ENCODE peak calls at places on chromosomes 1 and 21, in nine cellular contexts. One of them, this sample, is unnamed.

GRCh38 chr21:26965567-26966359 is 1.1 kb downstream of the ADAMTS5 start:
- DNase-seq in GM03348: peak
- DNase-seq in NCI-H1436 treated with DMSO at 0.1 percent for 48 hours: no peak
- DNase-seq in NCI-H345: no peak
- DNase-seq in stimulated activated CD8-positive, alpha-beta memory T cell treated with anti-CD3 and anti-CD28 coated beads, Interleukin-15, amount 100 ng/mL, for 24 hours: no peak
- DNase-seq in lung microvascular endothelial cell: no peak
- DNase-seq in progenitor cell of endocrine pancreas: peak
- DNase-seq in HTR-8/SVneo: no peak
- DNase-seq in left ventricle myocardium superior: peak
- DNase-seq in this sample: peak

GRCh38 chr1:90174246-90174645 is 179.3 kb downstream of the ZNF326 start:
- DNase-seq in GM03348: no peak
- DNase-seq in NCI-H1436 treated with DMSO at 0.1 percent for 48 hours: no peak
- DNase-seq in NCI-H345: no peak
- DNase-seq in stimulated activated CD8-positive, alpha-beta memory T cell treated with anti-CD3 and anti-CD28 coated beads, Interleukin-15, amount 100 ng/mL, for 24 hours: no peak
- DNase-seq in lung microvascular endothelial cell: no peak
- DNase-seq in progenitor cell of endocrine pancreas: no peak
- DNase-seq in HTR-8/SVneo: no peak
- DNase-seq in left ventricle myocardium superior: no peak
- DNase-seq in this sample: no peak

GRCh38 chr1:112933820-112934561 is 22.0 kb downstream of the SLC16A1 start:
- DNase-seq in GM03348: no peak
- DNase-seq in NCI-H1436 treated with DMSO at 0.1 percent for 48 hours: no peak
- DNase-seq in NCI-H345: no peak
- DNase-seq in stimulated activated CD8-positive, alpha-beta memory T cell treated with anti-CD3 and anti-CD28 coated beads, Interleukin-15, amount 100 ng/mL, for 24 hours: no peak
- DNase-seq in lung microvascular endothelial cell: no peak
- DNase-seq in progenitor cell of endocrine pancreas: no peak
- DNase-seq in HTR-8/SVneo: no peak
- DNase-seq in left ventricle myocardium superior: no peak
- DNase-seq in this sample: no peak

GRCh38 chr1:85463666-85464496 is 1.1 kb downstream of the DDAH1 start:
- DNase-seq in GM03348: peak
- DNase-seq in NCI-H1436 treated with DMSO at 0.1 percent for 48 hours: no peak
- DNase-seq in NCI-H345: peak
- DNase-seq in stimulated activated CD8-positive, alpha-beta memory T cell treated with anti-CD3 and anti-CD28 coated beads, Interleukin-15, amount 100 ng/mL, for 24 hours: no peak
- DNase-seq in lung microvascular endothelial cell: no peak
- DNase-seq in progenitor cell of endocrine pancreas: no peak
- DNase-seq in HTR-8/SVneo: no peak
- DNase-seq in left ventricle myocardium superior: no peak
- DNase-seq in this sample: peak

GRCh38 chr1:54558434-54559030 is 10.5 kb downstream of the ACOT11 start:
- DNase-seq in GM03348: no peak
- DNase-seq in NCI-H1436 treated with DMSO at 0.1 percent for 48 hours: no peak
- DNase-seq in NCI-H345: no peak
- DNase-seq in stimulated activated CD8-positive, alpha-beta memory T cell treated with anti-CD3 and anti-CD28 coated beads, Interleukin-15, amount 100 ng/mL, for 24 hours: no peak
- DNase-seq in lung microvascular endothelial cell: no peak
- DNase-seq in progenitor cell of endocrine pancreas: no peak
- DNase-seq in HTR-8/SVneo: no peak
- DNase-seq in left ventricle myocardium superior: no peak
- DNase-seq in this sample: peak

GRCh38 chr1:38238294-38238693 is 191.7 kb upstream of the POU3F1 start:
- DNase-seq in GM03348: no peak
- DNase-seq in NCI-H1436 treated with DMSO at 0.1 percent for 48 hours: no peak
- DNase-seq in NCI-H345: no peak
- DNase-seq in stimulated activated CD8-positive, alpha-beta memory T cell treated with anti-CD3 and anti-CD28 coated beads, Interleukin-15, amount 100 ng/mL, for 24 hours: no peak
- DNase-seq in lung microvascular endothelial cell: no peak
- DNase-seq in progenitor cell of endocrine pancreas: no peak
- DNase-seq in HTR-8/SVneo: no peak
- DNase-seq in left ventricle myocardium superior: no peak
- DNase-seq in this sample: no peak

GRCh38 chr1:101995984-101996731 is 568 bp downstream of the OLFM3 start:
- DNase-seq in GM03348: no peak
- DNase-seq in NCI-H1436 treated with DMSO at 0.1 percent for 48 hours: no peak
- DNase-seq in NCI-H345: peak
- DNase-seq in stimulated activated CD8-positive, alpha-beta memory T cell treated with anti-CD3 and anti-CD28 coated beads, Interleukin-15, amount 100 ng/mL, for 24 hours: no peak
- DNase-seq in lung microvascular endothelial cell: no peak
- DNase-seq in progenitor cell of endocrine pancreas: no peak
- DNase-seq in HTR-8/SVneo: no peak
- DNase-seq in left ventricle myocardium superior: no peak
- DNase-seq in this sample: peak

GRCh38 chr21:42653492-42654061 is at the start of gene PDE9A:
- DNase-seq in GM03348: no peak
- DNase-seq in NCI-H1436 treated with DMSO at 0.1 percent for 48 hours: no peak
- DNase-seq in NCI-H345: no peak
- DNase-seq in stimulated activated CD8-positive, alpha-beta memory T cell treated with anti-CD3 and anti-CD28 coated beads, Interleukin-15, amount 100 ng/mL, for 24 hours: no peak
- DNase-seq in lung microvascular endothelial cell: peak
- DNase-seq in progenitor cell of endocrine pancreas: peak
- DNase-seq in HTR-8/SVneo: peak
- DNase-seq in left ventricle myocardium superior: peak
- DNase-seq in this sample: peak

GRCh38 chr1:33137800-33138199 is 44.0 kb downstream of the TRIM62 start:
- DNase-seq in GM03348: no peak
- DNase-seq in NCI-H1436 treated with DMSO at 0.1 percent for 48 hours: no peak
- DNase-seq in NCI-H345: no peak
- DNase-seq in stimulated activated CD8-positive, alpha-beta memory T cell treated with anti-CD3 and anti-CD28 coated beads, Interleukin-15, amount 100 ng/mL, for 24 hours: peak
- DNase-seq in lung microvascular endothelial cell: peak
- DNase-seq in progenitor cell of endocrine pancreas: peak
- DNase-seq in HTR-8/SVneo: peak
- DNase-seq in left ventricle myocardium superior: peak
- DNase-seq in this sample: peak

GRCh38 chr1:165854101-165854845 is 26.9 kb downstream of the UCK2 start:
- DNase-seq in GM03348: peak
- DNase-seq in NCI-H1436 treated with DMSO at 0.1 percent for 48 hours: no peak
- DNase-seq in NCI-H345: no peak
- DNase-seq in stimulated activated CD8-positive, alpha-beta memory T cell treated with anti-CD3 and anti-CD28 coated beads, Interleukin-15, amount 100 ng/mL, for 24 hours: no peak
- DNase-seq in lung microvascular endothelial cell: peak
- DNase-seq in progenitor cell of endocrine pancreas: no peak
- DNase-seq in HTR-8/SVneo: peak
- DNase-seq in left ventricle myocardium superior: no peak
- DNase-seq in this sample: no peak

GRCh38 chr1:115811140-115811828 is 29.6 kb downstream of the NHLH2 start:
- DNase-seq in GM03348: no peak
- DNase-seq in NCI-H1436 treated with DMSO at 0.1 percent for 48 hours: no peak
- DNase-seq in NCI-H345: no peak
- DNase-seq in stimulated activated CD8-positive, alpha-beta memory T cell treated with anti-CD3 and anti-CD28 coated beads, Interleukin-15, amount 100 ng/mL, for 24 hours: no peak
- DNase-seq in lung microvascular endothelial cell: no peak
- DNase-seq in progenitor cell of endocrine pancreas: no peak
- DNase-seq in HTR-8/SVneo: no peak
- DNase-seq in left ventricle myocardium superior: no peak
- DNase-seq in this sample: no peak

GRCh38 chr1:179083031-179083345 is 1.1 kb downstream of the TOR3A start:
- DNase-seq in GM03348: peak
- DNase-seq in NCI-H1436 treated with DMSO at 0.1 percent for 48 hours: no peak
- DNase-seq in NCI-H345: no peak
- DNase-seq in stimulated activated CD8-positive, alpha-beta memory T cell treated with anti-CD3 and anti-CD28 coated beads, Interleukin-15, amount 100 ng/mL, for 24 hours: no peak
- DNase-seq in lung microvascular endothelial cell: no peak
- DNase-seq in progenitor cell of endocrine pancreas: no peak
- DNase-seq in HTR-8/SVneo: no peak
- DNase-seq in left ventricle myocardium superior: no peak
- DNase-seq in this sample: peak

GRCh38 chr1:107250169-107250568 is 109.3 kb downstream of the NTNG1 start:
- DNase-seq in GM03348: no peak
- DNase-seq in NCI-H1436 treated with DMSO at 0.1 percent for 48 hours: no peak
- DNase-seq in NCI-H345: peak
- DNase-seq in stimulated activated CD8-positive, alpha-beta memory T cell treated with anti-CD3 and anti-CD28 coated beads, Interleukin-15, amount 100 ng/mL, for 24 hours: no peak
- DNase-seq in lung microvascular endothelial cell: no peak
- DNase-seq in progenitor cell of endocrine pancreas: no peak
- DNase-seq in HTR-8/SVneo: no peak
- DNase-seq in left ventricle myocardium superior: no peak
- DNase-seq in this sample: no peak

GRCh38 chr1:22376976-22377375 is 74.7 kb upstream of the ZBTB40 start:
- DNase-seq in GM03348: peak
- DNase-seq in NCI-H1436 treated with DMSO at 0.1 percent for 48 hours: no peak
- DNase-seq in NCI-H345: no peak
- DNase-seq in stimulated activated CD8-positive, alpha-beta memory T cell treated with anti-CD3 and anti-CD28 coated beads, Interleukin-15, amount 100 ng/mL, for 24 hours: no peak
- DNase-seq in lung microvascular endothelial cell: no peak
- DNase-seq in progenitor cell of endocrine pancreas: no peak
- DNase-seq in HTR-8/SVneo: no peak
- DNase-seq in left ventricle myocardium superior: no peak
- DNase-seq in this sample: no peak

GRCh38 chr1:218459878-218460277 is 114.7 kb downstream of the TGFB2 start:
- DNase-seq in GM03348: peak
- DNase-seq in NCI-H1436 treated with DMSO at 0.1 percent for 48 hours: no peak
- DNase-seq in NCI-H345: no peak
- DNase-seq in stimulated activated CD8-positive, alpha-beta memory T cell treated with anti-CD3 and anti-CD28 coated beads, Interleukin-15, amount 100 ng/mL, for 24 hours: no peak
- DNase-seq in lung microvascular endothelial cell: peak
- DNase-seq in progenitor cell of endocrine pancreas: no peak
- DNase-seq in HTR-8/SVneo: peak
- DNase-seq in left ventricle myocardium superior: no peak
- DNase-seq in this sample: no peak

GRCh38 chr1:27428316-27429028 is 36.0 kb downstream of the GPR3 start:
- DNase-seq in GM03348: no peak
- DNase-seq in NCI-H1436 treated with DMSO at 0.1 percent for 48 hours: no peak
- DNase-seq in NCI-H345: no peak
- DNase-seq in stimulated activated CD8-positive, alpha-beta memory T cell treated with anti-CD3 and anti-CD28 coated beads, Interleukin-15, amount 100 ng/mL, for 24 hours: no peak
- DNase-seq in lung microvascular endothelial cell: peak
- DNase-seq in progenitor cell of endocrine pancreas: no peak
- DNase-seq in HTR-8/SVneo: no peak
- DNase-seq in left ventricle myocardium superior: peak
- DNase-seq in this sample: peak

GRCh38 chr21:26815197-26815596 is 30.0 kb downstream of the ADAMTS1 start:
- DNase-seq in GM03348: no peak
- DNase-seq in NCI-H1436 treated with DMSO at 0.1 percent for 48 hours: no peak
- DNase-seq in NCI-H345: no peak
- DNase-seq in stimulated activated CD8-positive, alpha-beta memory T cell treated with anti-CD3 and anti-CD28 coated beads, Interleukin-15, amount 100 ng/mL, for 24 hours: no peak
- DNase-seq in lung microvascular endothelial cell: no peak
- DNase-seq in progenitor cell of endocrine pancreas: no peak
- DNase-seq in HTR-8/SVneo: no peak
- DNase-seq in left ventricle myocardium superior: no peak
- DNase-seq in this sample: no peak

GRCh38 chr1:214499732-214500131 is 51.7 kb downstream of the PTPN14 start:
- DNase-seq in GM03348: no peak
- DNase-seq in NCI-H1436 treated with DMSO at 0.1 percent for 48 hours: no peak
- DNase-seq in NCI-H345: no peak
- DNase-seq in stimulated activated CD8-positive, alpha-beta memory T cell treated with anti-CD3 and anti-CD28 coated beads, Interleukin-15, amount 100 ng/mL, for 24 hours: no peak
- DNase-seq in lung microvascular endothelial cell: no peak
- DNase-seq in progenitor cell of endocrine pancreas: no peak
- DNase-seq in HTR-8/SVneo: no peak
- DNase-seq in left ventricle myocardium superior: no peak
- DNase-seq in this sample: no peak

GRCh38 chr1:208654241-208654640 is 410.1 kb upstream of the PLXNA2 start:
- DNase-seq in GM03348: peak
- DNase-seq in NCI-H1436 treated with DMSO at 0.1 percent for 48 hours: no peak
- DNase-seq in NCI-H345: no peak
- DNase-seq in stimulated activated CD8-positive, alpha-beta memory T cell treated with anti-CD3 and anti-CD28 coated beads, Interleukin-15, amount 100 ng/mL, for 24 hours: no peak
- DNase-seq in lung microvascular endothelial cell: peak
- DNase-seq in progenitor cell of endocrine pancreas: no peak
- DNase-seq in HTR-8/SVneo: no peak
- DNase-seq in left ventricle myocardium superior: no peak
- DNase-seq in this sample: no peak

GRCh38 chr21:42146821-42147220 is 72.1 kb upstream of the ABCG1 start:
- DNase-seq in GM03348: no peak
- DNase-seq in NCI-H1436 treated with DMSO at 0.1 percent for 48 hours: no peak
- DNase-seq in NCI-H345: no peak
- DNase-seq in stimulated activated CD8-positive, alpha-beta memory T cell treated with anti-CD3 and anti-CD28 coated beads, Interleukin-15, amount 100 ng/mL, for 24 hours: no peak
- DNase-seq in lung microvascular endothelial cell: no peak
- DNase-seq in progenitor cell of endocrine pancreas: no peak
- DNase-seq in HTR-8/SVneo: no peak
- DNase-seq in left ventricle myocardium superior: no peak
- DNase-seq in this sample: no peak

GRCh38 chr21:41895643-41896493 is 16.7 kb upstream of the PRDM15 start:
- DNase-seq in GM03348: no peak
- DNase-seq in NCI-H1436 treated with DMSO at 0.1 percent for 48 hours: no peak
- DNase-seq in NCI-H345: no peak
- DNase-seq in stimulated activated CD8-positive, alpha-beta memory T cell treated with anti-CD3 and anti-CD28 coated beads, Interleukin-15, amount 100 ng/mL, for 24 hours: no peak
- DNase-seq in lung microvascular endothelial cell: no peak
- DNase-seq in progenitor cell of endocrine pancreas: no peak
- DNase-seq in HTR-8/SVneo: no peak
- DNase-seq in left ventricle myocardium superior: no peak
- DNase-seq in this sample: no peak

GRCh38 chr1:160951443-160952128 is 3.0 kb downstream of the ITLN2 start:
- DNase-seq in GM03348: peak
- DNase-seq in NCI-H1436 treated with DMSO at 0.1 percent for 48 hours: no peak
- DNase-seq in NCI-H345: peak
- DNase-seq in stimulated activated CD8-positive, alpha-beta memory T cell treated with anti-CD3 and anti-CD28 coated beads, Interleukin-15, amount 100 ng/mL, for 24 hours: peak
- DNase-seq in lung microvascular endothelial cell: peak
- DNase-seq in progenitor cell of endocrine pancreas: peak
- DNase-seq in HTR-8/SVneo: peak
- DNase-seq in left ventricle myocardium superior: peak
- DNase-seq in this sample: peak

GRCh38 chr1:208606976-208607375 is 362.8 kb upstream of the PLXNA2 start:
- DNase-seq in GM03348: no peak
- DNase-seq in NCI-H1436 treated with DMSO at 0.1 percent for 48 hours: no peak
- DNase-seq in NCI-H345: no peak
- DNase-seq in stimulated activated CD8-positive, alpha-beta memory T cell treated with anti-CD3 and anti-CD28 coated beads, Interleukin-15, amount 100 ng/mL, for 24 hours: no peak
- DNase-seq in lung microvascular endothelial cell: no peak
- DNase-seq in progenitor cell of endocrine pancreas: no peak
- DNase-seq in HTR-8/SVneo: no peak
- DNase-seq in left ventricle myocardium superior: no peak
- DNase-seq in this sample: no peak

GRCh38 chr1:27886744-27887143 is 14.4 kb downstream of the THEMIS2 start:
- DNase-seq in GM03348: no peak
- DNase-seq in NCI-H1436 treated with DMSO at 0.1 percent for 48 hours: no peak
- DNase-seq in NCI-H345: no peak
- DNase-seq in stimulated activated CD8-positive, alpha-beta memory T cell treated with anti-CD3 and anti-CD28 coated beads, Interleukin-15, amount 100 ng/mL, for 24 hours: no peak
- DNase-seq in lung microvascular endothelial cell: no peak
- DNase-seq in progenitor cell of endocrine pancreas: no peak
- DNase-seq in HTR-8/SVneo: no peak
- DNase-seq in left ventricle myocardium superior: no peak
- DNase-seq in this sample: no peak

GRCh38 chr1:25544819-25545218 is 1.4 kb downstream of the LDLRAP1 start:
- DNase-seq in GM03348: peak
- DNase-seq in NCI-H1436 treated with DMSO at 0.1 percent for 48 hours: no peak
- DNase-seq in NCI-H345: no peak
- DNase-seq in stimulated activated CD8-positive, alpha-beta memory T cell treated with anti-CD3 and anti-CD28 coated beads, Interleukin-15, amount 100 ng/mL, for 24 hours: no peak
- DNase-seq in lung microvascular endothelial cell: no peak
- DNase-seq in progenitor cell of endocrine pancreas: no peak
- DNase-seq in HTR-8/SVneo: peak
- DNase-seq in left ventricle myocardium superior: peak
- DNase-seq in this sample: peak

GRCh38 chr1:213050745-213051126 is 305 bp upstream of the RPS6KC1 start:
- DNase-seq in GM03348: no peak
- DNase-seq in NCI-H1436 treated with DMSO at 0.1 percent for 48 hours: no peak
- DNase-seq in NCI-H345: no peak
- DNase-seq in stimulated activated CD8-positive, alpha-beta memory T cell treated with anti-CD3 and anti-CD28 coated beads, Interleukin-15, amount 100 ng/mL, for 24 hours: no peak
- DNase-seq in lung microvascular endothelial cell: no peak
- DNase-seq in progenitor cell of endocrine pancreas: no peak
- DNase-seq in HTR-8/SVneo: no peak
- DNase-seq in left ventricle myocardium superior: no peak
- DNase-seq in this sample: no peak

GRCh38 chr1:205015241-205015640 is 27.8 kb upstream of the CNTN2 start:
- DNase-seq in GM03348: no peak
- DNase-seq in NCI-H1436 treated with DMSO at 0.1 percent for 48 hours: no peak
- DNase-seq in NCI-H345: no peak
- DNase-seq in stimulated activated CD8-positive, alpha-beta memory T cell treated with anti-CD3 and anti-CD28 coated beads, Interleukin-15, amount 100 ng/mL, for 24 hours: no peak
- DNase-seq in lung microvascular endothelial cell: no peak
- DNase-seq in progenitor cell of endocrine pancreas: no peak
- DNase-seq in HTR-8/SVneo: no peak
- DNase-seq in left ventricle myocardium superior: no peak
- DNase-seq in this sample: no peak

This sample was measured in head of caudate nucleus.